ENCODE peak calls at places on chromosomes 1 and 21, in four cellular contexts. One of them, this sample, is unnamed.

GRCh38 chr1:230896719-230897118 is 28.4 kb upstream of the C1orf198 start:
- DNase-seq in K562: no peak
- DNase-seq in GM12878: no peak
- DNase-seq in HepG2: no peak
- DNase-seq in this sample: no peak

GRCh38 chr1:93629101-93630059 is 52.3 kb downstream of the BCAR3 start:
- DNase-seq in K562: peak; percentile 57
- DNase-seq in GM12878: peak; percentile 28
- DNase-seq in HepG2: peak; percentile 65
- DNase-seq in this sample: peak; percentile 77

GRCh38 chr1:26021647-26022403 is at the start of gene EXTL1:
- DNase-seq in K562: no peak
- DNase-seq in GM12878: no peak
- DNase-seq in HepG2: no peak
- DNase-seq in this sample: peak; percentile 55

GRCh38 chr1:185315364-185316108 is 1.5 kb downstream of the IVNS1ABP start:
- DNase-seq in K562: no peak
- DNase-seq in GM12878: peak; percentile 26
- DNase-seq in HepG2: peak; percentile 51
- DNase-seq in this sample: no peak

GRCh38 chr1:200442023-200442422 is 32.2 kb upstream of the ZNF281 start:
- DNase-seq in K562: no peak
- DNase-seq in GM12878: no peak
- DNase-seq in HepG2: no peak
- DNase-seq in this sample: no peak

GRCh38 chr1:69533343-69533742 is 34.4 kb upstream of the LRRC7 start:
- DNase-seq in K562: no peak
- DNase-seq in GM12878: no peak
- DNase-seq in HepG2: no peak
- DNase-seq in this sample: no peak

GRCh38 chr1:66207484-66207883 is 326.5 kb upstream of the SGIP1 start:
- DNase-seq in K562: no peak
- DNase-seq in GM12878: no peak
- DNase-seq in HepG2: no peak
- DNase-seq in this sample: no peak

GRCh38 chr1:197464039-197464438 is 196.0 kb downstream of the CRB1 start:
- DNase-seq in K562: no peak
- DNase-seq in GM12878: no peak
- DNase-seq in HepG2: peak; percentile 44
- DNase-seq in this sample: no peak

GRCh38 chr1:108686609-108687313 is 5.3 kb upstream of the PRPF38B start:
- DNase-seq in K562: no peak
- DNase-seq in GM12878: no peak
- DNase-seq in HepG2: peak; percentile 35
- DNase-seq in this sample: no peak

GRCh38 chr1:209307836-209308235 is 275.7 kb upstream of the CAMK1G start:
- DNase-seq in K562: no peak
- DNase-seq in GM12878: no peak
- DNase-seq in HepG2: no peak
- DNase-seq in this sample: no peak

GRCh38 chr21:45356251-45356650 is 48.7 kb upstream of the COL18A1 start:
- DNase-seq in K562: no peak
- DNase-seq in GM12878: no peak
- DNase-seq in HepG2: peak; percentile 42
- DNase-seq in this sample: no peak

GRCh38 chr1:216437603-216438002 is 14.4 kb upstream of the USH2A start:
- DNase-seq in K562: no peak
- DNase-seq in GM12878: no peak
- DNase-seq in HepG2: no peak
- DNase-seq in this sample: no peak

GRCh38 chr21:35019631-35020032 is 29.5 kb downstream of the RUNX1 start:
- DNase-seq in K562: no peak
- DNase-seq in GM12878: no peak
- DNase-seq in HepG2: peak; percentile 94
- DNase-seq in this sample: no peak

GRCh38 chr21:36976228-36976627 is 9.8 kb upstream of the HLCS start:
- DNase-seq in K562: no peak
- DNase-seq in GM12878: no peak
- DNase-seq in HepG2: no peak
- DNase-seq in this sample: no peak

GRCh38 chr1:208513799-208514198 is 269.6 kb upstream of the PLXNA2 start:
- DNase-seq in K562: no peak
- DNase-seq in GM12878: no peak
- DNase-seq in HepG2: no peak
- DNase-seq in this sample: no peak

GRCh38 chr1:95627244-95627643 is 393.2 kb downstream of the RWDD3 start:
- DNase-seq in K562: no peak
- DNase-seq in GM12878: no peak
- DNase-seq in HepG2: no peak
- DNase-seq in this sample: no peak

GRCh38 chr1:11383553-11384169 is 95.3 kb upstream of the DISP3 start:
- DNase-seq in K562: no peak
- DNase-seq in GM12878: no peak
- DNase-seq in HepG2: no peak
- DNase-seq in this sample: no peak

GRCh38 chr1:24541711-24542346 is 14.1 kb upstream of the NCMAP start:
- DNase-seq in K562: no peak
- DNase-seq in GM12878: no peak
- DNase-seq in HepG2: peak; percentile 25
- DNase-seq in this sample: no peak

GRCh38 chr1:168092151-168092550 is 44.6 kb downstream of the GPR161 start:
- DNase-seq in K562: no peak
- DNase-seq in GM12878: no peak
- DNase-seq in HepG2: no peak
- DNase-seq in this sample: peak; percentile 4

GRCh38 chr1:199948587-199949280 is 78.8 kb upstream of the NR5A2 start:
- DNase-seq in K562: peak; percentile 15
- DNase-seq in GM12878: no peak
- DNase-seq in HepG2: no peak
- DNase-seq in this sample: peak; percentile 39

GRCh38 chr1:56401191-56401590 is 178.2 kb downstream of the PLPP3 start:
- DNase-seq in K562: no peak
- DNase-seq in GM12878: no peak
- DNase-seq in HepG2: no peak
- DNase-seq in this sample: no peak

GRCh38 chr1:110235839-110236682 is 25.9 kb downstream of the KCNC4 start:
- DNase-seq in K562: peak; percentile 37
- DNase-seq in GM12878: no peak
- DNase-seq in HepG2: no peak
- DNase-seq in this sample: no peak

GRCh38 chr21:34157456-34158025 is 84.2 kb downstream of the MRPS6 start:
- DNase-seq in K562: no peak
- DNase-seq in GM12878: no peak
- DNase-seq in HepG2: no peak
- DNase-seq in this sample: no peak

GRCh38 chr1:162631546-162632233 is 574 bp upstream of the DDR2 start:
- DNase-seq in K562: peak; percentile 40
- DNase-seq in GM12878: no peak
- DNase-seq in HepG2: no peak
- DNase-seq in this sample: peak; percentile 65

GRCh38 chr1:4059270-4059669 is 159.2 kb upstream of the C1orf174 start:
- DNase-seq in K562: no peak
- DNase-seq in GM12878: no peak
- DNase-seq in HepG2: no peak
- DNase-seq in this sample: no peak

GRCh38 chr21:31203371-31204054 is 140.5 kb downstream of the TIAM1 start:
- DNase-seq in K562: no peak
- DNase-seq in GM12878: no peak
- DNase-seq in HepG2: no peak
- DNase-seq in this sample: no peak

GRCh38 chr1:47323475-47324105 is 9.6 kb upstream of the STIL start:
- DNase-seq in K562: no peak
- DNase-seq in GM12878: no peak
- DNase-seq in HepG2: peak; percentile 29
- DNase-seq in this sample: no peak

GRCh38 chr21:35163381-35163780 is 114.3 kb upstream of the RUNX1 start:
- DNase-seq in K562: no peak
- DNase-seq in GM12878: no peak
- DNase-seq in HepG2: no peak
- DNase-seq in this sample: no peak

GRCh38 chr1:94623560-94624148 is 82.1 kb upstream of the F3 start:
- DNase-seq in K562: no peak
- DNase-seq in GM12878: no peak
- DNase-seq in HepG2: no peak
- DNase-seq in this sample: no peak

GRCh38 chr1:151282883-151283725 is 1.0 kb downstream of the ZNF687 start:
- DNase-seq in K562: peak; percentile 46
- DNase-seq in GM12878: no peak
- DNase-seq in HepG2: peak; percentile 31
- DNase-seq in this sample: no peak

GRCh38 chr1:236685917-236686814 is at the start of gene ACTN2:
- DNase-seq in K562: peak; percentile 90
- DNase-seq in GM12878: no peak
- DNase-seq in HepG2: no peak
- DNase-seq in this sample: peak; percentile 93

GRCh38 chr1:29639156-29639736 is 402.9 kb downstream of the PTPRU start:
- DNase-seq in K562: no peak
- DNase-seq in GM12878: no peak
- DNase-seq in HepG2: no peak
- DNase-seq in this sample: no peak

GRCh38 chr1:78464449-78464891 is 26.3 kb upstream of the PTGFR start:
- DNase-seq in K562: no peak
- DNase-seq in GM12878: no peak
- DNase-seq in HepG2: no peak
- DNase-seq in this sample: no peak

GRCh38 chr1:110565565-110565964 is 40.6 kb downstream of the KCNA2 start:
- DNase-seq in K562: no peak
- DNase-seq in GM12878: no peak
- DNase-seq in HepG2: no peak
- DNase-seq in this sample: no peak

GRCh38 chr21:45454924-45455315 is 50.0 kb downstream of the COL18A1 start:
- DNase-seq in K562: no peak
- DNase-seq in GM12878: no peak
- DNase-seq in HepG2: no peak
- DNase-seq in this sample: no peak

GRCh38 chr1:204431310-204432184 is 19.9 kb upstream of the PPP1R15B start:
- DNase-seq in K562: peak; percentile 81
- DNase-seq in GM12878: no peak
- DNase-seq in HepG2: peak; percentile 52
- DNase-seq in this sample: peak; percentile 87

GRCh38 chr1:196160066-196160795 is 448.0 kb downstream of the KCNT2 start:
- DNase-seq in K562: no peak
- DNase-seq in GM12878: no peak
- DNase-seq in HepG2: no peak
- DNase-seq in this sample: no peak
- TF ChIP-seq FOXM1 in K562: no peak
- TF ChIP-seq FOXM1 in GM12878: no peak
- TF ChIP-seq FOXM1 in HepG2: no peak
- TF ChIP-seq FOXM1 in this sample: no peak

GRCh38 chr1:1917304-1917976 is 1.6 kb downstream of the TMEM52 start:
- DNase-seq in K562: no peak
- DNase-seq in GM12878: no peak
- DNase-seq in HepG2: no peak
- DNase-seq in this sample: no peak

GRCh38 chr1:1918901-1919303 is at the start of gene TMEM52:
- DNase-seq in K562: no peak
- DNase-seq in GM12878: no peak
- DNase-seq in HepG2: no peak
- DNase-seq in this sample: no peak

GRCh38 chr1:1916882-1917281 is 1.8 kb downstream of the CALML6 start:
- DNase-seq in K562: no peak
- DNase-seq in GM12878: no peak
- DNase-seq in HepG2: no peak
- DNase-seq in this sample: no peak

GRCh38 chr1:1919304-1920056 is 401 bp upstream of the TMEM52 start:
- DNase-seq in K562: peak; percentile 100
- DNase-seq in GM12878: peak; percentile 90
- DNase-seq in HepG2: peak; percentile 96
- DNase-seq in this sample: peak; percentile 100

DNA sequence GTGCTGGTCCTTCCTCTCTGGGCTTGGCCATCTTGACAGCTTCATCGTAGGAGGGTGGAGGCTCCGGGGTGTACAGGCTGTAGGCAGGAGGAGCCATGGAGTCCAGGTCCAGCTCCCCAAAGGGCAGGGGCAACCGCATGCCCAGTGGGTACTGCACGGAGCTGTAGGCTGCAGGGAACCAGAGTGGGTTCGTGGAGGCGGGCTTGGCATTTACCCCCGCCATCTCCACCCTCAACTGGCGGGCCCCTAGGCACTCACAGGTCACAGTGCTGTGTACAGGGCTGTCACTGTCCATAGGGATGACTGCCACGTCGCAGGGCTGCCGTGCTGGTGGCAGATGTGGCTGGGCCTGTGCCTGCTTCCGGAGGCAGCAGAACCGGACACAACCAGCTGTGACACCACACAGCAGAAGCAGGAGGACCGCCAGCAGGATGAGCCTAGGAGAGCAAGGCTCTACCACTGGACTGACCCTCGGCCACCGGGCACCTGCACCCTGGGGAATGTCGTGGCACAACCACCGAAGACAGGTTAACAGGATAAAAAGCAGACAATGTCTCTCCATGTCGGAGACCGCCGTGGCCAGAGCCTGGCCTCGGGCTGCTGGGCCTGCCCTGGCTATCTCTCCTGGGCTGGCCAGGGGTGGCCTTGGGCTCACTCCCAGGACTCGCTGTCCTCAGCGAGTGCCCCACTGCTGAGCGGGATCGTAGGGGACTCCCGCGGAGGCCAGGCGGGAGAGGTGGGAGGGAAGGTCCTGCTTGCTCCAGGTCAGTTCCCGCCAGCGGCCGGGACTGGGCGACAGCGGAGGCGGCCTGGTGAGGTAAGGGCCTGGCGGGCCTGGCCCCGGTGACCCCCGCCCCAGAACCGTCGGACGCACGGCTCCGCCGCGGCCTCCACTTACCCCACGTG is 831 bp downstream of the TMEM52 start:
- DNase-seq in K562: no peak
- DNase-seq in GM12878: no peak
- DNase-seq in HepG2: no peak
- DNase-seq in this sample: no peak
- TF ChIP-seq SP1 in K562: no peak
- TF ChIP-seq SP1 in GM12878: no peak
- TF ChIP-seq SP1 in HepG2: no peak
- TF ChIP-seq SP1 in this sample: no peak

GRCh38 chr1:44240802-44241671 is 27.8 kb downstream of the DMAP1 start:
- DNase-seq in K562: no peak
- DNase-seq in GM12878: no peak
- DNase-seq in HepG2: no peak
- DNase-seq in this sample: no peak
- TF ChIP-seq FOXM1 in K562: no peak
- TF ChIP-seq FOXM1 in GM12878: no peak
- TF ChIP-seq FOXM1 in HepG2: no peak
- TF ChIP-seq FOXM1 in this sample: no peak

GRCh38 chr1:223487514-223488259 is 94.5 kb downstream of the CCDC185 start:
- DNase-seq in K562: no peak
- DNase-seq in GM12878: no peak
- DNase-seq in HepG2: no peak
- DNase-seq in this sample: no peak
- TF ChIP-seq SP1 in K562: no peak
- TF ChIP-seq SP1 in GM12878: no peak
- TF ChIP-seq SP1 in HepG2: no peak
- TF ChIP-seq SP1 in this sample: no peak